ENCODE peak calls at places on chromosomes 4 and X, in nine cellular contexts. One of them, this sample, is unnamed.

GRCh38 chrX:11040976-11041375 is 70.2 kb upstream of the HCCS start:
- DNase-seq in testis: no peak
- DNase-seq in cardiac muscle cell: no peak
- DNase-seq in HepG2: no peak
- DNase-seq in psoas muscle: no peak
- DNase-seq in SJSA1: no peak
- DNase-seq in dorsolateral prefrontal cortex: no peak
- DNase-seq in right atrium auricular region: no peak
- DNase-seq in naive thymus-derived CD4-positive, alpha-beta T cell: no peak
- DNase-seq in this sample: no peak

GRCh38 chr4:111991797-111992196 is 153.5 kb upstream of the FAM241A start:
- DNase-seq in testis: no peak
- DNase-seq in cardiac muscle cell: peak; percentile 30
- DNase-seq in HepG2: no peak
- DNase-seq in psoas muscle: no peak
- DNase-seq in SJSA1: peak; percentile 22
- DNase-seq in dorsolateral prefrontal cortex: no peak
- DNase-seq in right atrium auricular region: no peak
- DNase-seq in naive thymus-derived CD4-positive, alpha-beta T cell: no peak
- DNase-seq in this sample: no peak

GRCh38 chr4:8182858-8183725 is 16.0 kb upstream of the SH3TC1 start:
- DNase-seq in testis: peak; percentile 82
- DNase-seq in cardiac muscle cell: peak; percentile 90
- DNase-seq in HepG2: no peak
- DNase-seq in psoas muscle: peak; percentile 92
- DNase-seq in SJSA1: peak; percentile 97
- DNase-seq in dorsolateral prefrontal cortex: no peak
- DNase-seq in right atrium auricular region: peak; percentile 90
- DNase-seq in naive thymus-derived CD4-positive, alpha-beta T cell: no peak
- DNase-seq in this sample: peak; percentile 94

GRCh38 chrX:118971552-118971951 is 2.9 kb upstream of the LONRF3 start:
- DNase-seq in testis: no peak
- DNase-seq in cardiac muscle cell: no peak
- DNase-seq in HepG2: no peak
- DNase-seq in psoas muscle: no peak
- DNase-seq in SJSA1: no peak
- DNase-seq in dorsolateral prefrontal cortex: no peak
- DNase-seq in right atrium auricular region: no peak
- DNase-seq in naive thymus-derived CD4-positive, alpha-beta T cell: no peak
- DNase-seq in this sample: no peak

GRCh38 chrX:131729295-131729694 is 185.4 kb downstream of the OR13H1 start:
- DNase-seq in testis: peak; percentile 16
- DNase-seq in cardiac muscle cell: no peak
- DNase-seq in HepG2: no peak
- DNase-seq in psoas muscle: peak; percentile 91
- DNase-seq in SJSA1: no peak
- DNase-seq in dorsolateral prefrontal cortex: peak; percentile 84
- DNase-seq in right atrium auricular region: peak; percentile 92
- DNase-seq in naive thymus-derived CD4-positive, alpha-beta T cell: no peak
- DNase-seq in this sample: no peak

GRCh38 chr4:3385719-3386440 is 55.9 kb upstream of the HGFAC start:
- DNase-seq in testis: peak; percentile 9
- DNase-seq in cardiac muscle cell: no peak
- DNase-seq in HepG2: no peak
- DNase-seq in psoas muscle: no peak
- DNase-seq in SJSA1: peak; percentile 88
- DNase-seq in dorsolateral prefrontal cortex: no peak
- DNase-seq in right atrium auricular region: no peak
- DNase-seq in naive thymus-derived CD4-positive, alpha-beta T cell: no peak
- DNase-seq in this sample: no peak

GRCh38 chr4:114287079-114287696 is 307.7 kb upstream of the ARSJ start:
- DNase-seq in testis: no peak
- DNase-seq in cardiac muscle cell: no peak
- DNase-seq in HepG2: peak; percentile 78
- DNase-seq in psoas muscle: no peak
- DNase-seq in SJSA1: no peak
- DNase-seq in dorsolateral prefrontal cortex: no peak
- DNase-seq in right atrium auricular region: no peak
- DNase-seq in naive thymus-derived CD4-positive, alpha-beta T cell: no peak
- DNase-seq in this sample: no peak

GRCh38 chr4:28686618-28687017 is 1826.0 kb downstream of the STIM2 start:
- DNase-seq in testis: peak; percentile 84
- DNase-seq in cardiac muscle cell: peak; percentile 32
- DNase-seq in HepG2: peak; percentile 8
- DNase-seq in psoas muscle: no peak
- DNase-seq in SJSA1: no peak
- DNase-seq in dorsolateral prefrontal cortex: no peak
- DNase-seq in right atrium auricular region: no peak
- DNase-seq in naive thymus-derived CD4-positive, alpha-beta T cell: no peak
- DNase-seq in this sample: peak; percentile 45

GRCh38 chrX:135193740-135194139 is 22.5 kb upstream of the CT55 start:
- DNase-seq in testis: no peak
- DNase-seq in cardiac muscle cell: no peak
- DNase-seq in HepG2: no peak
- DNase-seq in psoas muscle: no peak
- DNase-seq in SJSA1: no peak
- DNase-seq in dorsolateral prefrontal cortex: no peak
- DNase-seq in right atrium auricular region: no peak
- DNase-seq in naive thymus-derived CD4-positive, alpha-beta T cell: no peak
- DNase-seq in this sample: no peak

GRCh38 chrX:119870626-119871131 is 854 bp downstream of the RNF113A start:
- DNase-seq in testis: peak; percentile 33
- DNase-seq in cardiac muscle cell: peak; percentile 16
- DNase-seq in HepG2: peak; percentile 11
- DNase-seq in psoas muscle: no peak
- DNase-seq in SJSA1: peak; percentile 32
- DNase-seq in dorsolateral prefrontal cortex: peak; percentile 11
- DNase-seq in right atrium auricular region: no peak
- DNase-seq in naive thymus-derived CD4-positive, alpha-beta T cell: peak; percentile 38
- DNase-seq in this sample: no peak

GRCh38 chr4:648579-649292 is 23.4 kb downstream of the PDE6B start:
- DNase-seq in testis: no peak
- DNase-seq in cardiac muscle cell: no peak
- DNase-seq in HepG2: peak; percentile 35
- DNase-seq in psoas muscle: peak; percentile 40
- DNase-seq in SJSA1: no peak
- DNase-seq in dorsolateral prefrontal cortex: no peak
- DNase-seq in right atrium auricular region: no peak
- DNase-seq in naive thymus-derived CD4-positive, alpha-beta T cell: no peak
- DNase-seq in this sample: no peak

GRCh38 chr4:70943115-70943514 is 40.9 kb downstream of the MOB1B start:
- DNase-seq in testis: no peak
- DNase-seq in cardiac muscle cell: no peak
- DNase-seq in HepG2: no peak
- DNase-seq in psoas muscle: no peak
- DNase-seq in SJSA1: no peak
- DNase-seq in dorsolateral prefrontal cortex: no peak
- DNase-seq in right atrium auricular region: no peak
- DNase-seq in naive thymus-derived CD4-positive, alpha-beta T cell: no peak
- DNase-seq in this sample: no peak

GRCh38 chrX:22118161-22118830 is 86.2 kb downstream of the PHEX start:
- DNase-seq in testis: no peak
- DNase-seq in cardiac muscle cell: no peak
- DNase-seq in HepG2: no peak
- DNase-seq in psoas muscle: no peak
- DNase-seq in SJSA1: peak; percentile 28
- DNase-seq in dorsolateral prefrontal cortex: no peak
- DNase-seq in right atrium auricular region: no peak
- DNase-seq in naive thymus-derived CD4-positive, alpha-beta T cell: no peak
- DNase-seq in this sample: no peak

DNA sequence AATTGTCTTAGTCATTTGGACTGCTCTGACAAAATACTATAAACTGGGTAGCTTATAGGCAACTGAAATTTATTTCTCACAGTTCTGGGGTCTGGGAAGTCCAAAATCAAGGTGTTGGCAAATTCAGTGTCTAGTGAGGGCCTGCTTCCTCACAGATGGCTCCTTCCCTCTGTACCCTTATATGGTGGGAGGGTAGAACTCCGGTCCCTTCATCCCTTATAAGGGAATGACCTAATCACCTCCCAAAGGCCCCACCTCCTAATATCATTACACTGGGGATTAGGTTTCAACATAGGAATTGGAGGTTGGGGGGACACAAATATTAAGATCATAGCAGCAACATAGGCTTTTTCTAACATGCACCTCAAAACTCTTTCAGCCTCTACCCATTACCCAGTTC is 7.3 kb upstream of the TBC1D25 start:
- DNase-seq in testis: no peak
- DNase-seq in cardiac muscle cell: peak; percentile 12
- DNase-seq in HepG2: no peak
- DNase-seq in psoas muscle: no peak
- DNase-seq in SJSA1: no peak
- DNase-seq in dorsolateral prefrontal cortex: no peak
- DNase-seq in right atrium auricular region: no peak
- DNase-seq in naive thymus-derived CD4-positive, alpha-beta T cell: no peak
- DNase-seq in this sample: no peak
- H3K27ac ChIP-seq in testis: no peak overlapping the region
- H3K27ac ChIP-seq in cardiac muscle cell: peak overlapping the region; percentile 34
- H3K27ac ChIP-seq in HepG2: no peak overlapping the region
- H3K27ac ChIP-seq in psoas muscle: no peak overlapping the region
- H3K27ac ChIP-seq in SJSA1: peak overlapping the region; percentile 74
- H3K27ac ChIP-seq in dorsolateral prefrontal cortex: peak overlapping the region; percentile 3
- H3K27ac ChIP-seq in right atrium auricular region: peak overlapping the region; percentile 83
- H3K27ac ChIP-seq in naive thymus-derived CD4-positive, alpha-beta T cell: no peak overlapping the region
- H3K27ac ChIP-seq in this sample: no peak overlapping the region

DNA sequence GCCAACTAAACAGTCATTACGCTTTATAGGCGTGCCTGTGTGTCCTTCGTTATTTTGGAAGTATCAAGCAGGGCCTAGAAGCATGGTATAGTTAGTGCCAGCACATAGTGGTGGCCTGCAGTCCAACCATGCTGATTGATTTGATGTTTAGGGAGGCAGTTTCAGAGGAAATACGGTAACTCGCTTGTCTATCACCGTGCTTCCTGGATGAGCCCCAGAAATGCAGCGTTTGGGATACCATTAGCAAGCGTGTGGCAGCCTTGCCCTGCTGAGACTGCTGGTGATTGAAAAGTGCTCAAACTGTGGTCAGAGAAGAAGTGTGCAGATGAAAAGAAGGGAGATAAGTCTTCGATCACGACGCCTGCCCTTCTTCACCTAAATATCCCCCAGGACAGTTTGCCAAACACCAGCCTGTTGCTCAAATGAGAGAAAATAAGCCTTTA is 158.4 kb downstream of the CHIC2 start:
- DNase-seq in testis: peak; percentile 71
- DNase-seq in cardiac muscle cell: peak; percentile 89
- DNase-seq in HepG2: peak; percentile 36
- DNase-seq in psoas muscle: peak; percentile 65
- DNase-seq in SJSA1: peak; percentile 58
- DNase-seq in dorsolateral prefrontal cortex: no peak
- DNase-seq in right atrium auricular region: no peak
- DNase-seq in naive thymus-derived CD4-positive, alpha-beta T cell: no peak
- DNase-seq in this sample: no peak
- H3K4me3 ChIP-seq in testis: peak overlapping the region; percentile 18
- H3K4me3 ChIP-seq in cardiac muscle cell: peak overlapping the region; percentile 10
- H3K4me3 ChIP-seq in HepG2: peak overlapping the region; percentile 31
- H3K4me3 ChIP-seq in psoas muscle: peak overlapping the region; percentile 29
- H3K4me3 ChIP-seq in SJSA1: peak overlapping the region; percentile 33
- H3K4me3 ChIP-seq in dorsolateral prefrontal cortex: peak overlapping the region; percentile 42
- H3K4me3 ChIP-seq in right atrium auricular region: peak overlapping the region; percentile 38
- H3K4me3 ChIP-seq in naive thymus-derived CD4-positive, alpha-beta T cell: no peak overlapping the region
- H3K4me3 ChIP-seq in this sample: peak overlapping the region; percentile 28

GRCh38 chr4:169071781-169072180 is 61.7 kb upstream of the CBR4 start:
- DNase-seq in testis: no peak
- DNase-seq in cardiac muscle cell: no peak
- DNase-seq in HepG2: no peak
- DNase-seq in psoas muscle: no peak
- DNase-seq in SJSA1: no peak
- DNase-seq in dorsolateral prefrontal cortex: no peak
- DNase-seq in right atrium auricular region: no peak
- DNase-seq in naive thymus-derived CD4-positive, alpha-beta T cell: no peak
- DNase-seq in this sample: no peak

GRCh38 chr4:169070071-169070894 is 60.2 kb upstream of the CBR4 start:
- DNase-seq in testis: peak; percentile 58
- DNase-seq in cardiac muscle cell: peak; percentile 97
- DNase-seq in HepG2: peak; percentile 35
- DNase-seq in psoas muscle: no peak
- DNase-seq in SJSA1: peak; percentile 92
- DNase-seq in dorsolateral prefrontal cortex: no peak
- DNase-seq in right atrium auricular region: no peak
- DNase-seq in naive thymus-derived CD4-positive, alpha-beta T cell: no peak
- DNase-seq in this sample: peak; percentile 67

GRCh38 chr4:169074117-169074516 is 64.1 kb upstream of the CBR4 start:
- DNase-seq in testis: no peak
- DNase-seq in cardiac muscle cell: no peak
- DNase-seq in HepG2: no peak
- DNase-seq in psoas muscle: no peak
- DNase-seq in SJSA1: no peak
- DNase-seq in dorsolateral prefrontal cortex: no peak
- DNase-seq in right atrium auricular region: no peak
- DNase-seq in naive thymus-derived CD4-positive, alpha-beta T cell: no peak
- DNase-seq in this sample: no peak

GRCh38 chr4:169068423-169068822 is 58.4 kb upstream of the CBR4 start:
- DNase-seq in testis: no peak
- DNase-seq in cardiac muscle cell: no peak
- DNase-seq in HepG2: peak; percentile 39
- DNase-seq in psoas muscle: no peak
- DNase-seq in SJSA1: no peak
- DNase-seq in dorsolateral prefrontal cortex: no peak
- DNase-seq in right atrium auricular region: no peak
- DNase-seq in naive thymus-derived CD4-positive, alpha-beta T cell: no peak
- DNase-seq in this sample: no peak

GRCh38 chr4:169070895-169071218 is 60.8 kb upstream of the CBR4 start:
- DNase-seq in testis: no peak
- DNase-seq in cardiac muscle cell: peak; percentile 33
- DNase-seq in HepG2: peak; percentile 92
- DNase-seq in psoas muscle: no peak
- DNase-seq in SJSA1: no peak
- DNase-seq in dorsolateral prefrontal cortex: no peak
- DNase-seq in right atrium auricular region: no peak
- DNase-seq in naive thymus-derived CD4-positive, alpha-beta T cell: no peak
- DNase-seq in this sample: no peak
- H3K27ac ChIP-seq in testis: peak overlapping the region; percentile 53
- H3K27ac ChIP-seq in cardiac muscle cell: no peak overlapping the region
- H3K27ac ChIP-seq in HepG2: peak overlapping the region; percentile 58
- H3K27ac ChIP-seq in psoas muscle: no peak overlapping the region
- H3K27ac ChIP-seq in SJSA1: peak overlapping the region; percentile 47
- H3K27ac ChIP-seq in dorsolateral prefrontal cortex: no peak overlapping the region
- H3K27ac ChIP-seq in right atrium auricular region: peak overlapping the region; percentile 51
- H3K27ac ChIP-seq in naive thymus-derived CD4-positive, alpha-beta T cell: no peak overlapping the region
- H3K27ac ChIP-seq in this sample: peak overlapping the region; percentile 36

DNA sequence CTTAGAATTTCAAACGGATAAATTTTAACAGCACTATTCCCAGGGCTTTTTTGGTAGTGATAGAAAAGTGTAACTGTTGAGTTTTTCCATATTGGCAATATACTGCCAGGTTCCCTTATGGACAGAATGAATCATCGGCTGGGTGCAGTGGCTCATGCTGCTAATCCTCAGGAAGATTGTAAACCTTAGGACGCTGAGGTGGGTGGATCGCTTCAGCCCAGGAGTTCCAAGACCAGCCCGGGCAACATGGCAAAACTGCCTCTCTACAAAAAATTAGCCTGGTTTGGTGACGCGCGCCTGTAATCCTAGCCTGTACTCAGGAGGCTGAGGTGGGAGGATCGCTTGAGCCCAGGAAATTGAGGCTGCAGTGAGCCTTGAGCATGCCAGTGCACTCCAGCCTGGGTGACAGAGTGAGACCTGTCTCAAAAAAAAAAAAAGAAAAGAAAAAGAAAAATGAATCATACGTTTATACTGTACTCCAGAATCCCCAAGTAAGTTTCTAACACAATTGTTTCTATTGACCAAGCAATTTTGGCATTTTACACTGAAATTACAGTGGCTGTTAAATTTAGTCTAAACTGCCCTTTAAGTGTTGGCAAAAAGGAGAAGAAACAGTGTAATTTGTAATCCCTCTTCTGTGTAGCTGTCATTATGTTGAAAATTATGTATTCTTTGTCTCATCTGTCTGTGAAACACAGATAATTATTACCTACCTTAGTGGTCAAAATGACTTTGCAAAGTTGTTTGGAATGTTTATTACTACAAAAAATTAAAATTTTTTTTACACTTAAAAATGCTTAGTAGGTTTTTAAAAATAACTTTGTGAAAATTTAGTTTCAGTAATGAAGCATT is 1.8 kb downstream of the SLC30A9 start:
- DNase-seq in testis: no peak
- DNase-seq in cardiac muscle cell: peak; percentile 4
- DNase-seq in HepG2: peak; percentile 25
- DNase-seq in psoas muscle: no peak
- DNase-seq in SJSA1: no peak
- DNase-seq in dorsolateral prefrontal cortex: no peak
- DNase-seq in right atrium auricular region: no peak
- DNase-seq in naive thymus-derived CD4-positive, alpha-beta T cell: no peak
- DNase-seq in this sample: no peak
- H3K4me3 ChIP-seq in testis: no peak overlapping the region
- H3K4me3 ChIP-seq in cardiac muscle cell: peak overlapping the region; percentile 92
- H3K4me3 ChIP-seq in HepG2: peak overlapping the region; percentile 85
- H3K4me3 ChIP-seq in psoas muscle: peak overlapping the region; percentile 90
- H3K4me3 ChIP-seq in SJSA1: no peak overlapping the region
- H3K4me3 ChIP-seq in dorsolateral prefrontal cortex: peak overlapping the region; percentile 100
- H3K4me3 ChIP-seq in right atrium auricular region: no peak overlapping the region
- H3K4me3 ChIP-seq in naive thymus-derived CD4-positive, alpha-beta T cell: no peak overlapping the region
- H3K4me3 ChIP-seq in this sample: peak overlapping the region; percentile 84